ENCODE peak calls at places on chromosomes 4 and X, in eight cellular contexts. Q is stimulated activated CD4-positive, alpha-beta T cell treated with anti-CD3 and anti-CD28 coated beads, Interleukin-2, amount 100 ng/mL, for 24 hours; L is mesothelial cell of epicardium; J is lower leg skin; W is RCC 7860; D is foreskin fibroblast; Y is H1; I is glutamatergic neuron. E is an unnamed sample.
A peak's percentile ranks its signal among the peaks of the same experiment; 100 is the strongest.

GRCh38 chr4:152575533-152575932 is 39.6 kb upstream of the FBXW7 start:
- DNase-seq in Y (no peak), W (no peak), L (no peak), D (no peak), Q (no peak), I (no peak), J (no peak), E (no peak)

GRCh38 chr4:153523941-153524386 is 57.8 kb downstream of the TMEM131L start:
- DNase-seq in L (no peak), Y (no peak), D (no peak), J (no peak), Q (no peak), W (no peak), I (no peak), E (no peak)

GRCh38 chr4:59180969-59181368 is 2019.2 kb upstream of the ADGRL3 start:
- DNase-seq in L (no peak), W (no peak), D (no peak), Y (no peak), Q (no peak), I (no peak), J (no peak), E (no peak)

GRCh38 chr4:7367894-7368293 is 66.8 kb downstream of the PSAPL1 start:
- DNase-seq in I (no peak), Y (no peak), W (no peak), J (no peak), Q (no peak), D (no peak), L (no peak), E (no peak)

GRCh38 chr4:95219109-95219508 is 329.7 kb downstream of the UNC5C start:
- DNase-seq in I (no peak), W (no peak), Y (no peak), J (no peak), Q (no peak), D (no peak), L (no peak), E (no peak)

GRCh38 chr4:39576268-39576667 is 49.0 kb upstream of the UGDH start:
- DNase-seq in Q (no peak), I (no peak), L (no peak), D (no peak), J (no peak), Y (no peak), W (peak; percentile 14), E (peak; percentile 22)

GRCh38 chr4:41432889-41433288 is 105.1 kb upstream of the LIMCH1 start:
- DNase-seq in W (peak; percentile 17), Y (peak; percentile 38), L (no peak), D (peak; percentile 69), J (no peak), I (no peak), Q (no peak), E (no peak)

GRCh38 chr4:112531146-112531545 is 15.2 kb upstream of the NEUROG2 start:
- DNase-seq in L (no peak), Y (no peak), J (no peak), W (peak; percentile 23), D (no peak), Q (no peak), I (no peak), E (no peak)

GRCh38 chrX:1577845-1578244 is 13.6 kb upstream of the AKAP17A start:
- DNase-seq in Y (no peak), D (no peak), I (no peak), L (no peak), J (no peak), Q (no peak), W (no peak), E (no peak)

GRCh38 chr4:125985856-125986255 is 671.1 kb downstream of the FAT4 start:
- DNase-seq in I (no peak), W (no peak), Q (no peak), D (no peak), J (no peak), L (no peak), Y (peak; percentile 88), E (no peak)